ENCODE peak calls at places on chromosomes 6 and 20, in four cellular contexts. W is WTC11, Z is HepG2, X is K562. R is an unnamed sample.

GRCh38 chr6:119294984-119295383 is 54.6 kb downstream of the MAN1A1 start:
- DNase-seq in W (no peak), Z (no peak), X (no peak), R (no peak)

GRCh38 chr6:39088331-39088730 is 26.7 kb downstream of the SAYSD1 start:
- DNase-seq in W (peak; percentile 75), Z (peak; percentile 39), X (peak; percentile 51), R (peak; percentile 63)

GRCh38 chr20:9051508-9051907 is 17.4 kb upstream of the PLCB4 start:
- DNase-seq in W (no peak), Z (peak; percentile 43), X (peak; percentile 14), R (no peak)

GRCh38 chr6:17159240-17159639 is 57.4 kb downstream of the STMND1 start:
- DNase-seq in W (no peak), Z (peak; percentile 83), X (no peak), R (no peak)

GRCh38 chr6:129350278-129350677 is 359.7 kb downstream of the ARHGAP18 start:
- DNase-seq in W (no peak), Z (peak; percentile 46), X (no peak), R (no peak)

GRCh38 chr6:54493138-54493537 is 184.9 kb downstream of the TINAG start:
- DNase-seq in W (no peak), Z (no peak), X (no peak), R (no peak)

GRCh38 chr6:41088451-41088850 is 15.7 kb downstream of the NFYA start:
- DNase-seq in W (no peak), Z (no peak), X (no peak), R (no peak)

GRCh38 chr6:127191716-127192115 is 73.2 kb downstream of the RSPO3 start:
- DNase-seq in W (no peak), Z (no peak), X (no peak), R (no peak)

GRCh38 chr6:151002562-151002961 is 137.1 kb downstream of the MTHFD1L start:
- DNase-seq in W (no peak), Z (no peak), X (no peak), R (no peak)

GRCh38 chr20:61812771-61813485 is 252.8 kb downstream of the TAF4 start:
- DNase-seq in W (no peak), Z (no peak), X (no peak), R (no peak)

GRCh38 chr6:84027340-84028183 is 6.0 kb upstream of the MRAP2 start:
- DNase-seq in W (no peak), Z (no peak), X (no peak), R (no peak)

GRCh38 chr20:11182715-11183114 is 508.9 kb upstream of the JAG1 start:
- DNase-seq in W (no peak), Z (no peak), X (no peak), R (no peak)

GRCh38 chr6:80541186-80541585 is 434.7 kb downstream of the BCKDHB start:
- DNase-seq in W (no peak), Z (no peak), X (no peak), R (no peak)

GRCh38 chr20:33524261-33524660 is 34.4 kb downstream of the CBFA2T2 start:
- DNase-seq in W (no peak), Z (no peak), X (no peak), R (no peak)

GRCh38 chr6:9485992-9486391 is 928.9 kb downstream of the TFAP2A start:
- DNase-seq in W (no peak), Z (no peak), X (no peak), R (no peak)

GRCh38 chr6:45478235-45478634 is 100.5 kb upstream of the SUPT3H start:
- DNase-seq in W (no peak), Z (no peak), X (no peak), R (no peak)

GRCh38 chr20:4046311-4046924 is 31.1 kb upstream of the RNF24 start:
- DNase-seq in W (no peak), Z (no peak), X (no peak), R (no peak)

GRCh38 chr20:37327748-37328147 is 18.2 kb upstream of the SRC start:
- DNase-seq in W (no peak), Z (no peak), X (no peak), R (no peak)

DNA sequence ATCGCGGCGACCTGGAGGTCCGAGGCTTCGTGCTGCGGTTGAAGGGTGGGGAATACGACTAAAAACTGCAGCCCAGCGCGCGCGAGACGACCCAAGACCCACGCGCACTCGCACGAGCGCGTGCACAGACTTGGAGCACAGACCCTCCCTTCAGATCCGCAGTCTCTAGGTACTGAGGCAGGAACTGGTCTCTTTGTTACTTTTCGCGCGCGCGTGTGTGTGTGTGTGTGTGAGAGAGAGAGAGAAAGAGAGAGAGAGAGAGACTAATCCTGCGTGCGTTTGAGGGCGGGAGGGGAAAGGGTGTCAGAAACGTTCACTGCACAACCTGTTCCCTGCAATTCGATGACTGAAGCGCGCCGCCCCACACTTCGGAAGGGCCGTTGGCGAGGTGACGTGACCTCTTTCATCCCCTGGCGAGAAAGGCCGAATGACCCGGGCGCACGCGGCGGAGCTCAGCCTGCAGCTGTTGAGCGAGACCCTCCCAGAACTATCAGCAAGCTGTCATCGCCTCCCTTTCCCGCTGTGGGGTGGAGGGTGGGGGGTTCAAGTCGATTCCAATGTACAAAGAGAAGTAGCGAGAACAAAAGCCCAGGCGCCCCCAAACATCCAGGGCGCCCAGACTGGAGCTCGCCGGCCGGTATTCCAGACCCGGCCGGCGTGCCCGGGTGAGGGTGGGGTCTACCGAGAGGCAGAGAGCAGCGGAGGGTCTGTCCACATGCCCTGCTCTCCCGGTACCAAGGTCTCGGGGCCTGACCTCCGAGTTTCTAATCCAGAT is 1.5 kb upstream of the TUBB2B start:
- DNase-seq in W (peak; percentile 66), Z (no peak), X (no peak), R (no peak)
- TF ChIP-seq ELF4 in W (no peak), Z (no peak), X (no peak), R (no peak)

GRCh38 chr6:56259163-56259562 is 11.8 kb upstream of the COL21A1 start:
- DNase-seq in W (no peak), Z (no peak), X (no peak), R (no peak)

GRCh38 chr6:56263586-56264295 is 16.4 kb upstream of the COL21A1 start:
- DNase-seq in W (no peak), Z (no peak), X (no peak), R (no peak)

GRCh38 chr6:56255370-56255769 is 8.0 kb upstream of the COL21A1 start:
- DNase-seq in W (no peak), Z (no peak), X (no peak), R (no peak)

DNA sequence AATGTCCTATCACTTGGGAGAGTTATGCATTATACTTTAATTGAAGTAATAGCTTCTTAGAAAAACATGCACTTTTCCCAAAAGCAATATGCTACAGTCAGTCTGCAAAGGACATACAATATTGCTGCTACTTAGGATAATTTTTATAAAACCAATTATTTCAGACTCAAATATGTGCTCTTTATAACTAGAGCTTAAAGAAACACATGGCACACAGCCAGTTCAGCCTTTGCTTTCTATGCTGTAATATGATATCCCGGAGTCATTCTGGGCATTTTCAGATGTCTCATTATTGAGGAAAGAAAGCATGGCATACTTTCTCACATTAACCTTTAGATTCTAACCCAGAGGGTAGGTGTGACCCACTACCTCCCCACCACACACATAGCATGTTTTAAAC is 12.3 kb upstream of the COL21A1 start:
- DNase-seq in W (no peak), Z (no peak), X (no peak), R (no peak)
- TF ChIP-seq ELF4 in W (no peak), Z (no peak), X (no peak), R (no peak)

GRCh38 chr6:11433860-11434259 is 103.7 kb upstream of the TMEM170B start:
- DNase-seq in W (no peak), Z (peak; percentile 78), X (no peak), R (no peak)

GRCh38 chr6:11431455-11431937 is 106.1 kb upstream of the TMEM170B start:
- DNase-seq in W (no peak), Z (peak; percentile 75), X (no peak), R (no peak)

GRCh38 chr6:11432713-11433450 is 104.7 kb upstream of the TMEM170B start:
- DNase-seq in W (no peak), Z (no peak), X (no peak), R (no peak)

GRCh38 chr6:11430036-11430435 is 107.5 kb upstream of the TMEM170B start:
- DNase-seq in W (no peak), Z (no peak), X (no peak), R (no peak)

DNA sequence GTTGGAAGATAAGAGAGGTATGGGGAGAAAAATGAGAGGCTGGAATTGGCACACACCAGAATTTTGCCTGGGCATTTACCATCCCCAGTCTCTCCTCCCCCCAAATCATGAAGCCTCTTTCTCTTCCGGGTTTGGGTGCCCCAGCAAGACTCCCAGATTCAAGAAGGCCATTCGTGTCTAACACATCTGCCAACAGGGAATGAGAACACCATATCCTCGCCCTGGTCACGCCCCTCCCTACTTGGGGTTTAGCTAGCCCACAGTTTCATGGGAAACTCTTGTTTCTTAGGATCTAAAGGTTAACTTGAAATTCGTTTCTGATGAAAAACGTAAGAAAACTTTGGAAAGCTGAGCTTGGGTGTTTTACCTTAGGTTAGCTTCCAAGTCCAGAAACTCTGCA is 105.5 kb upstream of the TMEM170B start:
- DNase-seq in W (no peak), Z (no peak), X (no peak), R (no peak)
- TF ChIP-seq ELF4 in W (no peak), Z (no peak), X (no peak), R (no peak)

DNA sequence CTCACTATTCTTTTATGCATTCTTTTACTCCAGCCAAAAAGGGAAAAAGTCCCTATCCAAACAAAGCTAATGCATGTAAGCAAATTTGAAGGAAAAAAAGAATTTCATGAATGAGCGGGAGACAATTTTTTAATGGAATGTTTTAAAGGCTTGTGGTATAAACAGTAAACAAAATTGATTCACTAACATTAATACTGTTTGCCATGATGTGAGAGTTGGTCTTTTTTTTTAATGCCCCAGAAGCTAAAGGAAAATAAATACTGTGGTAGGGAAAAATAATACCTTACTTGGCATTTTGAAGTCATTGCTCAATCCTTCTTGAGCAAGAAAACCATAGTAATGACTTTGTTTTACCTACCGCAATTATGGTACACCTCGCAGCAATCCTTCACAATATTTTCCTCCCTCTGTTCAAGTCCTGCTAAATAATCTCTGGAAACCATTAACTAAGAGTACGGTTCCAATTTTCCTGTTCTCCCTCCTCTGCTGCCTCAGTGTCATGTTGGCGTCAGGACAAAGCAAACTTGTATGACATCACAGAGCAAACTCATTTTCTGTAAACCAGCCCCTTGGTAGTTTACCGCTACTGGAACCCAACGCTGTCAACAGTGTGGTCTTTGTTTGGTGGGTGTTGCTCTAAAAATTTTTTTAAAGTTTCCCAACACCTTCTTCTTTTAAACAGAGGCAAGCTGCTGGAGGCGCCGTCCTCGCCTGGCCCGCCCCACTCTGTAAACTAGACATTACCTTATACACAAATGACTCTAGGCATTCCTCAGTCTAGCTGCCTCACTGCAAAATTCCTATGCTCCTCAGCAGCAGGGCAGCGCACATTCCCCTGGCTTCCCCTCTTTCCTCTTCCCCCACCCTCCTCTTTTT is 78.8 kb downstream of the BACH2 start:
- DNase-seq in W (no peak), Z (peak; percentile 62), X (no peak), R (peak; percentile 16)
- TF ChIP-seq ELF4 in W (no peak), Z (no peak), X (no peak), R (no peak)

GRCh38 chr6:134683783-134684765 is 265.8 kb downstream of the ALDH8A1 start:
- DNase-seq in W (no peak), Z (no peak), X (no peak), R (no peak)
- TF ChIP-seq ELF4 in W (no peak), Z (no peak), X (no peak), R (no peak)

GRCh38 chr6:15249371-15250019 is 3.6 kb downstream of the JARID2 start:
- DNase-seq in W (no peak), Z (no peak), X (no peak), R (no peak)
- TF ChIP-seq ELF4 in W (no peak), Z (no peak), X (no peak), R (no peak)

GRCh38 chr6:99334526-99335127 is 14.8 kb downstream of the FAXC start:
- DNase-seq in W (no peak), Z (peak; percentile 58), X (peak; percentile 51), R (peak; percentile 60)
- TF ChIP-seq ELF4 in W (no peak), Z (no peak), X (no peak), R (no peak)